ENCODE peak calls at places on chromosomes 3 and 15, in nine cellular contexts. One of them, this sample, is unnamed.

GRCh38 chr3:151838574-151839312 is 24.8 kb downstream of the AADAC start:
- DNase-seq in sigmoid colon: peak
- DNase-seq in spleen: no peak
- DNase-seq in stomach: peak
- DNase-seq in endothelial cell of umbilical vein: peak
- DNase-seq in esophagus muscularis mucosa: no peak
- DNase-seq in K562: peak
- DNase-seq in H1: no peak
- DNase-seq in transverse colon: peak
- DNase-seq in this sample: no peak

GRCh38 chr3:98592345-98592935 is 971 bp downstream of the CPOX start:
- DNase-seq in spleen: no peak
- DNase-seq in H1: no peak
- DNase-seq in stomach: no peak
- DNase-seq in esophagus muscularis mucosa: no peak
- DNase-seq in transverse colon: no peak
- DNase-seq in sigmoid colon: no peak
- DNase-seq in K562: no peak
- DNase-seq in endothelial cell of umbilical vein: no peak
- DNase-seq in this sample: no peak

GRCh38 chr15:99421172-99421656 is 144.6 kb upstream of the MEF2A start:
- DNase-seq in K562: no peak
- DNase-seq in endothelial cell of umbilical vein: no peak
- DNase-seq in sigmoid colon: peak
- DNase-seq in H1: peak
- DNase-seq in spleen: peak
- DNase-seq in transverse colon: no peak
- DNase-seq in esophagus muscularis mucosa: no peak
- DNase-seq in stomach: peak
- DNase-seq in this sample: no peak

GRCh38 chr3:141422961-141423582 is 54.8 kb downstream of the ZBTB38 start:
- DNase-seq in endothelial cell of umbilical vein: no peak
- DNase-seq in stomach: no peak
- DNase-seq in spleen: no peak
- DNase-seq in esophagus muscularis mucosa: no peak
- DNase-seq in transverse colon: no peak
- DNase-seq in sigmoid colon: no peak
- DNase-seq in K562: no peak
- DNase-seq in H1: no peak
- DNase-seq in this sample: no peak

GRCh38 chr3:13623101-13623654 is 74.3 kb downstream of the FBLN2 start:
- DNase-seq in spleen: peak
- DNase-seq in K562: no peak
- DNase-seq in stomach: peak
- DNase-seq in endothelial cell of umbilical vein: no peak
- DNase-seq in H1: no peak
- DNase-seq in esophagus muscularis mucosa: no peak
- DNase-seq in sigmoid colon: no peak
- DNase-seq in transverse colon: no peak
- DNase-seq in this sample: no peak

GRCh38 chr3:14871456-14872200 is 52.9 kb downstream of the FGD5 start:
- DNase-seq in K562: no peak
- DNase-seq in stomach: no peak
- DNase-seq in H1: no peak
- DNase-seq in transverse colon: no peak
- DNase-seq in endothelial cell of umbilical vein: no peak
- DNase-seq in sigmoid colon: peak
- DNase-seq in spleen: no peak
- DNase-seq in esophagus muscularis mucosa: no peak
- DNase-seq in this sample: no peak

GRCh38 chr3:14899993-14900618 is 47.3 kb upstream of the NR2C2 start:
- DNase-seq in K562: no peak
- DNase-seq in H1: no peak
- DNase-seq in sigmoid colon: peak
- DNase-seq in stomach: peak
- DNase-seq in spleen: no peak
- DNase-seq in transverse colon: peak
- DNase-seq in endothelial cell of umbilical vein: no peak
- DNase-seq in esophagus muscularis mucosa: no peak
- DNase-seq in this sample: no peak

GRCh38 chr3:49081429-49081828 is 12.4 kb downstream of the QRICH1 start:
- DNase-seq in H1: no peak
- DNase-seq in sigmoid colon: no peak
- DNase-seq in spleen: no peak
- DNase-seq in stomach: no peak
- DNase-seq in endothelial cell of umbilical vein: no peak
- DNase-seq in K562: no peak
- DNase-seq in esophagus muscularis mucosa: no peak
- DNase-seq in transverse colon: no peak
- DNase-seq in this sample: no peak

GRCh38 chr15:91939432-91939831 is 85.9 kb downstream of the SLCO3A1 start:
- DNase-seq in spleen: no peak
- DNase-seq in K562: no peak
- DNase-seq in H1: no peak
- DNase-seq in sigmoid colon: no peak
- DNase-seq in esophagus muscularis mucosa: no peak
- DNase-seq in stomach: no peak
- DNase-seq in endothelial cell of umbilical vein: no peak
- DNase-seq in transverse colon: no peak
- DNase-seq in this sample: no peak

GRCh38 chr15:53811530-53811929 is 52.1 kb upstream of the WDR72 start:
- DNase-seq in endothelial cell of umbilical vein: no peak
- DNase-seq in stomach: no peak
- DNase-seq in sigmoid colon: no peak
- DNase-seq in H1: no peak
- DNase-seq in K562: no peak
- DNase-seq in transverse colon: no peak
- DNase-seq in spleen: no peak
- DNase-seq in esophagus muscularis mucosa: no peak
- DNase-seq in this sample: no peak

GRCh38 chr3:122786067-122786466 is 7.6 kb downstream of the HSPBAP1 start:
- DNase-seq in stomach: no peak
- DNase-seq in transverse colon: no peak
- DNase-seq in spleen: no peak
- DNase-seq in endothelial cell of umbilical vein: no peak
- DNase-seq in esophagus muscularis mucosa: no peak
- DNase-seq in K562: no peak
- DNase-seq in H1: no peak
- DNase-seq in sigmoid colon: no peak
- DNase-seq in this sample: no peak

GRCh38 chr3:52299815-52300611 is 12.4 kb downstream of the GLYCTK start:
- DNase-seq in H1: peak
- DNase-seq in K562: peak
- DNase-seq in sigmoid colon: no peak
- DNase-seq in spleen: no peak
- DNase-seq in transverse colon: no peak
- DNase-seq in endothelial cell of umbilical vein: peak
- DNase-seq in esophagus muscularis mucosa: no peak
- DNase-seq in stomach: peak
- DNase-seq in this sample: no peak

GRCh38 chr3:45929042-45929679 is 14.1 kb upstream of the CXCR6 start:
- DNase-seq in spleen: peak
- DNase-seq in H1: peak
- DNase-seq in esophagus muscularis mucosa: no peak
- DNase-seq in transverse colon: peak
- DNase-seq in K562: peak
- DNase-seq in stomach: peak
- DNase-seq in sigmoid colon: peak
- DNase-seq in endothelial cell of umbilical vein: peak
- DNase-seq in this sample: no peak

GRCh38 chr3:119733812-119734211 is 31.0 kb downstream of the CFAP91 start:
- DNase-seq in H1: no peak
- DNase-seq in sigmoid colon: no peak
- DNase-seq in K562: no peak
- DNase-seq in spleen: no peak
- DNase-seq in endothelial cell of umbilical vein: no peak
- DNase-seq in esophagus muscularis mucosa: no peak
- DNase-seq in transverse colon: no peak
- DNase-seq in stomach: no peak
- DNase-seq in this sample: no peak

GRCh38 chr3:196335004-196335403 is 3.2 kb downstream of the TM4SF19 start:
- DNase-seq in spleen: no peak
- DNase-seq in transverse colon: no peak
- DNase-seq in stomach: no peak
- DNase-seq in K562: no peak
- DNase-seq in H1: no peak
- DNase-seq in sigmoid colon: no peak
- DNase-seq in endothelial cell of umbilical vein: no peak
- DNase-seq in esophagus muscularis mucosa: no peak
- DNase-seq in this sample: no peak

GRCh38 chr15:85457392-85457968 is 77.1 kb downstream of the AKAP13 start:
- DNase-seq in transverse colon: peak
- DNase-seq in K562: no peak
- DNase-seq in spleen: no peak
- DNase-seq in endothelial cell of umbilical vein: no peak
- DNase-seq in esophagus muscularis mucosa: no peak
- DNase-seq in stomach: no peak
- DNase-seq in H1: no peak
- DNase-seq in sigmoid colon: no peak
- DNase-seq in this sample: no peak

GRCh38 chr3:120688121-120688520 is 6.1 kb upstream of the HGD start:
- DNase-seq in esophagus muscularis mucosa: no peak
- DNase-seq in K562: no peak
- DNase-seq in spleen: no peak
- DNase-seq in sigmoid colon: no peak
- DNase-seq in H1: no peak
- DNase-seq in transverse colon: no peak
- DNase-seq in stomach: no peak
- DNase-seq in endothelial cell of umbilical vein: no peak
- DNase-seq in this sample: no peak

GRCh38 chr15:93286456-93286855 is 197.4 kb upstream of the RGMA start:
- DNase-seq in transverse colon: no peak
- DNase-seq in esophagus muscularis mucosa: no peak
- DNase-seq in endothelial cell of umbilical vein: no peak
- DNase-seq in sigmoid colon: no peak
- DNase-seq in H1: no peak
- DNase-seq in K562: no peak
- DNase-seq in spleen: no peak
- DNase-seq in stomach: no peak
- DNase-seq in this sample: no peak

GRCh38 chr15:32877620-32878019 is 159.8 kb downstream of the GREM1 start:
- DNase-seq in transverse colon: no peak
- DNase-seq in stomach: no peak
- DNase-seq in endothelial cell of umbilical vein: peak
- DNase-seq in H1: no peak
- DNase-seq in sigmoid colon: no peak
- DNase-seq in K562: no peak
- DNase-seq in spleen: no peak
- DNase-seq in esophagus muscularis mucosa: no peak
- DNase-seq in this sample: no peak

GRCh38 chr3:17937081-17937480 is 194.7 kb upstream of the TBC1D5 start:
- DNase-seq in sigmoid colon: no peak
- DNase-seq in stomach: no peak
- DNase-seq in H1: no peak
- DNase-seq in transverse colon: no peak
- DNase-seq in esophagus muscularis mucosa: no peak
- DNase-seq in endothelial cell of umbilical vein: no peak
- DNase-seq in spleen: no peak
- DNase-seq in K562: no peak
- DNase-seq in this sample: no peak

GRCh38 chr3:159112724-159113123 is 310.9 kb downstream of the MFSD1 start:
- DNase-seq in transverse colon: no peak
- DNase-seq in H1: no peak
- DNase-seq in stomach: no peak
- DNase-seq in sigmoid colon: no peak
- DNase-seq in K562: no peak
- DNase-seq in esophagus muscularis mucosa: no peak
- DNase-seq in endothelial cell of umbilical vein: no peak
- DNase-seq in spleen: no peak
- DNase-seq in this sample: no peak

GRCh38 chr3:159113476-159113875 is 311.6 kb downstream of the MFSD1 start:
- DNase-seq in stomach: no peak
- DNase-seq in transverse colon: no peak
- DNase-seq in H1: no peak
- DNase-seq in sigmoid colon: no peak
- DNase-seq in K562: no peak
- DNase-seq in spleen: no peak
- DNase-seq in endothelial cell of umbilical vein: no peak
- DNase-seq in esophagus muscularis mucosa: no peak
- DNase-seq in this sample: no peak

GRCh38 chr3:159114582-159114981 is 312.7 kb downstream of the MFSD1 start:
- DNase-seq in stomach: no peak
- DNase-seq in sigmoid colon: no peak
- DNase-seq in K562: no peak
- DNase-seq in H1: no peak
- DNase-seq in endothelial cell of umbilical vein: peak
- DNase-seq in spleen: no peak
- DNase-seq in transverse colon: no peak
- DNase-seq in esophagus muscularis mucosa: no peak
- DNase-seq in this sample: no peak
- TF ChIP-seq POLR2AphosphoS5 in stomach: no peak
- TF ChIP-seq POLR2AphosphoS5 in sigmoid colon: no peak
- TF ChIP-seq POLR2AphosphoS5 in K562: no peak
- TF ChIP-seq POLR2AphosphoS5 in H1: no peak
- TF ChIP-seq POLR2AphosphoS5 in endothelial cell of umbilical vein: no peak
- TF ChIP-seq POLR2AphosphoS5 in spleen: no peak
- TF ChIP-seq POLR2AphosphoS5 in transverse colon: no peak
- TF ChIP-seq POLR2AphosphoS5 in esophagus muscularis mucosa: no peak
- TF ChIP-seq POLR2AphosphoS5 in this sample: no peak

DNA sequence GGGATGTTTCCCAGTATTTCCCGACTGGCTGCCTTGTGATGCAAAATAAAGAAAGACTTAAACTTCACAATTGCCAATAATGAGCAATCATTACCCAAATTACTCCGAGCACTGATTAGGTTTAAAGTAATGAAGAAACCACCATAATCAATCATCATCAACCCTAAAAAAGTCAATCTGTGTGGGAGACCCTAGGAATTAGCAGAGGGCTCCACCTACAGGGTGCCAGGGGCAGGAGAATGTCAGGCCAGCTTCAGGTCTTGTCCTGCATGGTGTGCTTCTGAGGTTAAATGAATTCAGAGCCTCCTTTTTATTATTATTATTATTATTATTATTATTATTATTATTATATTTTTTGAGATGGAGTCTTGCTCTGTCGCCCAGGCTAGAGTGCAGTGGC is 478.0 kb upstream of the ARRDC4 start:
- DNase-seq in K562: no peak
- DNase-seq in sigmoid colon: no peak
- DNase-seq in stomach: no peak
- DNase-seq in esophagus muscularis mucosa: no peak
- DNase-seq in endothelial cell of umbilical vein: no peak
- DNase-seq in H1: peak
- DNase-seq in spleen: no peak
- DNase-seq in transverse colon: no peak
- DNase-seq in this sample: no peak
- TF ChIP-seq CTCF in K562: no peak
- TF ChIP-seq CTCF in sigmoid colon: no peak
- TF ChIP-seq CTCF in stomach: no peak
- TF ChIP-seq CTCF in esophagus muscularis mucosa: no peak
- TF ChIP-seq CTCF in endothelial cell of umbilical vein: no peak
- TF ChIP-seq CTCF in H1: peak
- TF ChIP-seq CTCF in spleen: no peak
- TF ChIP-seq CTCF in transverse colon: no peak
- TF ChIP-seq CTCF in this sample: no peak

GRCh38 chr15:88467073-88467934 is at the start of the genes MRPL46 and MRPS11:
- DNase-seq in H1: peak
- DNase-seq in transverse colon: peak
- DNase-seq in sigmoid colon: peak
- DNase-seq in spleen: peak
- DNase-seq in stomach: peak
- DNase-seq in K562: peak
- DNase-seq in endothelial cell of umbilical vein: peak
- DNase-seq in esophagus muscularis mucosa: peak
- DNase-seq in this sample: peak
- TF ChIP-seq POLR2A in H1: peak
- TF ChIP-seq POLR2A in transverse colon: peak
- TF ChIP-seq POLR2A in sigmoid colon: no peak
- TF ChIP-seq POLR2A in spleen: no peak
- TF ChIP-seq POLR2A in stomach: no peak
- TF ChIP-seq POLR2A in K562: peak
- TF ChIP-seq POLR2A in endothelial cell of umbilical vein: peak
- TF ChIP-seq POLR2A in esophagus muscularis mucosa: no peak
- TF ChIP-seq POLR2A in this sample: no peak

GRCh38 chr15:89177633-89178306 is 43.6 kb downstream of the RLBP1 start:
- DNase-seq in stomach: peak
- DNase-seq in esophagus muscularis mucosa: no peak
- DNase-seq in sigmoid colon: peak
- DNase-seq in transverse colon: peak
- DNase-seq in endothelial cell of umbilical vein: peak
- DNase-seq in spleen: no peak
- DNase-seq in H1: peak
- DNase-seq in K562: peak
- DNase-seq in this sample: no peak
- TF ChIP-seq POLR2AphosphoS5 in stomach: peak
- TF ChIP-seq POLR2AphosphoS5 in esophagus muscularis mucosa: peak
- TF ChIP-seq POLR2AphosphoS5 in sigmoid colon: no peak
- TF ChIP-seq POLR2AphosphoS5 in transverse colon: peak
- TF ChIP-seq POLR2AphosphoS5 in endothelial cell of umbilical vein: no peak
- TF ChIP-seq POLR2AphosphoS5 in spleen: no peak
- TF ChIP-seq POLR2AphosphoS5 in H1: no peak
- TF ChIP-seq POLR2AphosphoS5 in K562: no peak
- TF ChIP-seq POLR2AphosphoS5 in this sample: no peak